ENCODE peak calls at places on chromosomes 12 and 14, in ten cellular contexts. One of them, this sample, is unnamed. For H3K4me1, the result is how much of the 10 kb centered on the place peaks cover.

GRCh38 chr12:70555081-70555480 is 82.1 kb downstream of the PTPRB start:
- DNase-seq in uterus: no peak
- DNase-seq in thyroid gland: no peak
- DNase-seq in heart left ventricle: no peak
- DNase-seq in right lobe of liver: no peak
- DNase-seq in IMR-90: no peak
- DNase-seq in A549: no peak
- DNase-seq in body of pancreas: no peak
- DNase-seq in endothelial cell of umbilical vein: no peak
- DNase-seq in GM12878: no peak
- DNase-seq in this sample: no peak

GRCh38 chr14:55707365-55707804 is 127.4 kb downstream of the KTN1 start:
- DNase-seq in GM12878: no peak
- DNase-seq in heart left ventricle: no peak
- DNase-seq in thyroid gland: no peak
- DNase-seq in right lobe of liver: no peak
- DNase-seq in endothelial cell of umbilical vein: peak
- DNase-seq in IMR-90: peak
- DNase-seq in uterus: no peak
- DNase-seq in A549: peak
- DNase-seq in body of pancreas: no peak
- DNase-seq in this sample: no peak

GRCh38 chr12:28998662-28999120 is 150.4 kb upstream of the FAR2 start:
- DNase-seq in body of pancreas: no peak
- DNase-seq in IMR-90: peak
- DNase-seq in right lobe of liver: peak
- DNase-seq in heart left ventricle: no peak
- DNase-seq in GM12878: no peak
- DNase-seq in thyroid gland: no peak
- DNase-seq in endothelial cell of umbilical vein: peak
- DNase-seq in A549: peak
- DNase-seq in uterus: peak
- DNase-seq in this sample: no peak

GRCh38 chr12:104309446-104309993 is 6.0 kb downstream of the EID3 start:
- DNase-seq in endothelial cell of umbilical vein: no peak
- DNase-seq in GM12878: no peak
- DNase-seq in heart left ventricle: no peak
- DNase-seq in A549: no peak
- DNase-seq in uterus: no peak
- DNase-seq in right lobe of liver: no peak
- DNase-seq in IMR-90: no peak
- DNase-seq in body of pancreas: no peak
- DNase-seq in thyroid gland: no peak
- DNase-seq in this sample: no peak

GRCh38 chr14:67166450-67166853 is 22.8 kb upstream of the GARIN2 start:
- DNase-seq in IMR-90: peak
- DNase-seq in endothelial cell of umbilical vein: peak
- DNase-seq in thyroid gland: peak
- DNase-seq in body of pancreas: peak
- DNase-seq in heart left ventricle: no peak
- DNase-seq in uterus: peak
- DNase-seq in A549: peak
- DNase-seq in GM12878: no peak
- DNase-seq in right lobe of liver: no peak
- DNase-seq in this sample: no peak

GRCh38 chr12:55965941-55966407 is at the start of gene PMEL:
- DNase-seq in A549: no peak
- DNase-seq in endothelial cell of umbilical vein: peak
- DNase-seq in uterus: no peak
- DNase-seq in GM12878: no peak
- DNase-seq in heart left ventricle: no peak
- DNase-seq in IMR-90: no peak
- DNase-seq in right lobe of liver: no peak
- DNase-seq in thyroid gland: no peak
- DNase-seq in body of pancreas: no peak
- DNase-seq in this sample: no peak

GRCh38 chr14:23034498-23035302 is at the start of gene PSMB5:
- DNase-seq in uterus: peak
- DNase-seq in GM12878: peak
- DNase-seq in right lobe of liver: peak
- DNase-seq in thyroid gland: peak
- DNase-seq in A549: peak
- DNase-seq in body of pancreas: peak
- DNase-seq in heart left ventricle: peak
- DNase-seq in IMR-90: peak
- DNase-seq in endothelial cell of umbilical vein: peak
- DNase-seq in this sample: peak

GRCh38 chr14:41868396-41868795 is 261.7 kb downstream of the LRFN5 start:
- DNase-seq in uterus: no peak
- DNase-seq in endothelial cell of umbilical vein: no peak
- DNase-seq in A549: no peak
- DNase-seq in right lobe of liver: no peak
- DNase-seq in thyroid gland: no peak
- DNase-seq in body of pancreas: no peak
- DNase-seq in heart left ventricle: no peak
- DNase-seq in IMR-90: peak
- DNase-seq in GM12878: no peak
- DNase-seq in this sample: no peak

GRCh38 chr12:51326762-51327439 is 2.9 kb upstream of the BIN2 start:
- DNase-seq in thyroid gland: no peak
- DNase-seq in endothelial cell of umbilical vein: peak
- DNase-seq in right lobe of liver: no peak
- DNase-seq in GM12878: peak
- DNase-seq in body of pancreas: no peak
- DNase-seq in IMR-90: peak
- DNase-seq in heart left ventricle: peak
- DNase-seq in A549: peak
- DNase-seq in uterus: no peak
- DNase-seq in this sample: no peak

DNA sequence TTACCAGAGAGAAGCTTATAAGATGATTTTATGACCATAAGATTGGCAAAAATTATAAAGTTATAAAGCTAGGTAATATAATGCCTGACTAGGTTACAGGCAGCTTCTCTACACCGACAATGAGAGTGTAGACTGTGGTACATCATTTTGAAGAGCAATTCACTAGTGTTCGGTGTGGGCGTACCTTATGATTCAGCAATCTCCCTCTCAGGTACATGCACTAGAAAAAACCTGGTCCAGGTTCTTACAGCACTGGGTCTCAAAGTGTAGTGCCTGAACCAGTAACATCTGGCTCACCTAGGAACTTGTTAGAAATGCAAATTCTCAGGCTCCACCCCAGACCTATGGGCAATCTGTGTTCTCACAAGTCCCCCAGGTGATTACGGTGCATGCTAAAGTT is 106.7 kb downstream of the RERG start:
- DNase-seq in uterus: no peak
- DNase-seq in thyroid gland: no peak
- DNase-seq in heart left ventricle: no peak
- DNase-seq in GM12878: no peak
- DNase-seq in body of pancreas: no peak
- DNase-seq in endothelial cell of umbilical vein: no peak
- DNase-seq in A549: no peak
- DNase-seq in right lobe of liver: no peak
- DNase-seq in IMR-90: no peak
- DNase-seq in this sample: no peak
- H3K4me1 ChIP-seq in uterus: under half
- H3K4me1 ChIP-seq in thyroid gland: under half
- H3K4me1 ChIP-seq in heart left ventricle: under half
- H3K4me1 ChIP-seq in GM12878: under half
- H3K4me1 ChIP-seq in body of pancreas: under half
- H3K4me1 ChIP-seq in endothelial cell of umbilical vein: under half
- H3K4me1 ChIP-seq in A549: under half
- H3K4me1 ChIP-seq in right lobe of liver: under half
- H3K4me1 ChIP-seq in IMR-90: under half
- H3K4me1 ChIP-seq in this sample: under half

DNA sequence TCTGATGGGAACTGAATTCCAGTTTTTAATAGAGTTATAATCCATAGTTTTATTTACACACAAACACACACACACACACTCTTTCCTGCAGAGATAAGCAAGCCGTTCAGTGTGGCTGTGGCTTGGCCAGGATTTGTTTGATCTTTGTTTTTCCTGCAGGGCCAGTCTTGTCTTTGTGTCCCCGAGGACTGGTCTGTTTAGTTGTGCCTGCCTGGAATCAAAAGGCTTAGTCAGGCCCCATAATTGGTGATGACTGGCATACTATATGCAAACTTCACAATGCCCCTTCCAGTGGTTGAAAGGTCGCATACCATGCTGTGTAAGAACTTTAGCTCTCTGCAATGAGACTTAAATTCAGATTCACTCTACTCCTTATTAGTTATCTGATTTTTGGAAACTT is 26.0 kb downstream of the WBP11 start:
- DNase-seq in body of pancreas: peak
- DNase-seq in thyroid gland: no peak
- DNase-seq in GM12878: no peak
- DNase-seq in IMR-90: no peak
- DNase-seq in uterus: no peak
- DNase-seq in right lobe of liver: no peak
- DNase-seq in A549: no peak
- DNase-seq in heart left ventricle: no peak
- DNase-seq in endothelial cell of umbilical vein: no peak
- DNase-seq in this sample: no peak
- TF ChIP-seq POLR2A in body of pancreas: no peak
- TF ChIP-seq POLR2A in thyroid gland: no peak
- TF ChIP-seq POLR2A in GM12878: no peak
- TF ChIP-seq POLR2A in IMR-90: no peak
- TF ChIP-seq POLR2A in uterus: no peak
- TF ChIP-seq POLR2A in right lobe of liver: no peak
- TF ChIP-seq POLR2A in A549: no peak
- TF ChIP-seq POLR2A in heart left ventricle: no peak
- TF ChIP-seq POLR2A in endothelial cell of umbilical vein: no peak
- TF ChIP-seq POLR2A in this sample: no peak

GRCh38 chr14:100645986-100646314 is 58.7 kb upstream of the BEGAIN start:
- DNase-seq in GM12878: no peak
- DNase-seq in uterus: no peak
- DNase-seq in thyroid gland: no peak
- DNase-seq in right lobe of liver: no peak
- DNase-seq in endothelial cell of umbilical vein: no peak
- DNase-seq in A549: no peak
- DNase-seq in IMR-90: no peak
- DNase-seq in body of pancreas: no peak
- DNase-seq in heart left ventricle: no peak
- DNase-seq in this sample: no peak
- H3K27ac ChIP-seq in GM12878: no peak
- H3K27ac ChIP-seq in uterus: no peak
- H3K27ac ChIP-seq in thyroid gland: no peak
- H3K27ac ChIP-seq in right lobe of liver: no peak
- H3K27ac ChIP-seq in endothelial cell of umbilical vein: no peak
- H3K27ac ChIP-seq in A549: no peak
- H3K27ac ChIP-seq in IMR-90: no peak
- H3K27ac ChIP-seq in body of pancreas: no peak
- H3K27ac ChIP-seq in heart left ventricle: no peak
- H3K27ac ChIP-seq in this sample: no peak

DNA sequence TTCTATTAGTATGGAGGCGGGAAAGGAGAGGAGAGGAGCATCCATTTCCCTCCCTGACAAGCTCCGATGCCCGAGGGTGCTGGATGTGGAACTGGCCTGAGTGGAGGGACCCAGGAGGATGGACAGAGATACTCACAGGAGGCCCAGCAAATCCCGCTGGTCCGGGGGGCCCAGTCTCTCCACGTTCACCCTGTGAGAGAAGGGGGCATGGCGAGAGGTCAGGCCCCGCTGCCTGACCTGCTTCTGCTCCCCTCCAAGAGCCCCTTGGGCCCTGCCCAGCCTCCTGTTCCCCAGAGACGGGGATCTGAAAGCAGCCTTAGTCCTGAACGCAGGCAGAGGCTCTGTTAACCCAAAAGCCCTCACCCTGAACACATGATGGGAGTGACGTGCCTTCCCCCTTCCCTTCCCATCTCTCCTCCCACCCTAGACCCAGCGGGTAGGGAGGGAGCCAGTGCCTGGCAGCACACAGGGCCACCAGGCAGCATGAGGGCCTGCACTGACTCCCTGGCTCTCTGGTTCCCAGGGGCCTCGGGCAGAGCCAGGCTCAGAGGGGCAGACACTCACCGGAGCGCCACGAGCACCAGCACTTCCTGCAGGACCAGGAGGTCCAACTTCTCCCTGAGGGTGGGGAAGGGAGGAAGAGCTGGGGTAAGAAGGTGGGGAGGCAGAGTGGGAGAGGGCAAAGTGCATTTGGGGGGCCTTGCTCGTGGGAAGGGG is 17.5 kb downstream of the TMEM106C start:
- DNase-seq in uterus: no peak
- DNase-seq in GM12878: no peak
- DNase-seq in thyroid gland: no peak
- DNase-seq in heart left ventricle: no peak
- DNase-seq in IMR-90: no peak
- DNase-seq in right lobe of liver: no peak
- DNase-seq in body of pancreas: no peak
- DNase-seq in endothelial cell of umbilical vein: no peak
- DNase-seq in A549: no peak
- DNase-seq in this sample: no peak
- H3K4me1 ChIP-seq in uterus: under half
- H3K4me1 ChIP-seq in GM12878: under half
- H3K4me1 ChIP-seq in thyroid gland: under half
- H3K4me1 ChIP-seq in heart left ventricle: under half
- H3K4me1 ChIP-seq in IMR-90: under half
- H3K4me1 ChIP-seq in right lobe of liver: under half
- H3K4me1 ChIP-seq in body of pancreas: under half
- H3K4me1 ChIP-seq in endothelial cell of umbilical vein: under half
- H3K4me1 ChIP-seq in A549: under half
- H3K4me1 ChIP-seq in this sample: under half

This sample was measured in breast epithelium.